ENCODE peak calls at places on chromosomes 1 and 21, in seven cellular contexts. T, B, H, X, K, A and O are unnamed samples.

GRCh38 chr1:168991667-168992475 is 114.6 kb upstream of the ATP1B1 start:
- DNase-seq in T (peak; percentile 26), B (no peak), H (no peak), X (no peak), K (no peak), A (no peak), O (no peak)

GRCh38 chr1:168465942-168466702 is 77.7 kb downstream of the XCL2 start:
- DNase-seq in T (peak; percentile 88), B (peak; percentile 63), H (no peak), X (no peak), K (peak; percentile 36), A (peak; percentile 25), O (no peak)

GRCh38 chr21:42806489-42807140 is 72.7 kb downstream of the WDR4 start:
- DNase-seq in T (no peak), B (no peak), H (no peak), X (no peak), K (no peak), A (no peak), O (no peak)

GRCh38 chr1:51519857-51520699 is 1.0 kb upstream of the EPS15 start:
- DNase-seq in T (no peak), B (peak; percentile 59), H (no peak), X (no peak), K (no peak), A (no peak), O (no peak)

GRCh38 chr1:226312065-226312464 is 3.1 kb upstream of the LIN9 start:
- DNase-seq in T (no peak), B (no peak), H (no peak), X (no peak), K (no peak), A (no peak), O (no peak)

GRCh38 chr1:160550572-160551034 is 27.5 kb upstream of the SLAMF6 start:
- DNase-seq in T (no peak), B (peak; percentile 35), H (no peak), X (peak; percentile 17), K (no peak), A (no peak), O (no peak)

GRCh38 chr21:43645414-43645891 is 13.8 kb downstream of the HSF2BP start:
- DNase-seq in T (no peak), B (peak; percentile 16), H (no peak), X (no peak), K (peak; percentile 58), A (no peak), O (peak; percentile 37)

GRCh38 chr1:50179639-50180038 is 70.9 kb downstream of the ELAVL4 start:
- DNase-seq in T (no peak), B (no peak), H (no peak), X (no peak), K (no peak), A (no peak), O (no peak)

GRCh38 chr1:66207484-66207883 is 326.5 kb upstream of the SGIP1 start:
- DNase-seq in T (no peak), B (no peak), H (no peak), X (no peak), K (no peak), A (no peak), O (no peak)

GRCh38 chr1:160781914-160782689 is 13.9 kb upstream of the LY9 start:
- DNase-seq in T (peak; percentile 88), B (no peak), H (peak; percentile 41), X (no peak), K (no peak), A (no peak), O (no peak)

GRCh38 chr1:36257375-36257767 is 33.1 kb downstream of the THRAP3 start:
- DNase-seq in T (no peak), B (peak; percentile 47), H (peak; percentile 21), X (no peak), K (peak; percentile 27), A (no peak), O (no peak)

GRCh38 chr1:156485984-156486383 is 14.6 kb downstream of the MEF2D start:
- DNase-seq in T (no peak), B (no peak), H (no peak), X (no peak), K (no peak), A (no peak), O (no peak)

GRCh38 chr1:164619006-164619784 is 60.2 kb downstream of the PBX1 start:
- DNase-seq in T (no peak), B (no peak), H (no peak), X (no peak), K (no peak), A (no peak), O (no peak)

GRCh38 chr1:115522386-115522785 is 119.4 kb upstream of the VANGL1 start:
- DNase-seq in T (no peak), B (no peak), H (no peak), X (no peak), K (no peak), A (no peak), O (no peak)

GRCh38 chr21:44461005-44461404 is 5.7 kb downstream of the LRRC3 start:
- DNase-seq in T (no peak), B (no peak), H (no peak), X (no peak), K (no peak), A (peak; percentile 21), O (no peak)

GRCh38 chr21:38910390-38911008 is 104.8 kb downstream of the ETS2 start:
- DNase-seq in T (no peak), B (no peak), H (no peak), X (no peak), K (no peak), A (peak; percentile 38), O (no peak)

GRCh38 chr21:42548687-42549406 is 35.2 kb downstream of the SLC37A1 start:
- DNase-seq in T (no peak), B (no peak), H (no peak), X (no peak), K (no peak), A (no peak), O (no peak)

GRCh38 chr1:63784489-63785390 is 10.9 kb downstream of the ROR1 start:
- DNase-seq in T (no peak), B (no peak), H (no peak), X (no peak), K (no peak), A (no peak), O (no peak)

DNA sequence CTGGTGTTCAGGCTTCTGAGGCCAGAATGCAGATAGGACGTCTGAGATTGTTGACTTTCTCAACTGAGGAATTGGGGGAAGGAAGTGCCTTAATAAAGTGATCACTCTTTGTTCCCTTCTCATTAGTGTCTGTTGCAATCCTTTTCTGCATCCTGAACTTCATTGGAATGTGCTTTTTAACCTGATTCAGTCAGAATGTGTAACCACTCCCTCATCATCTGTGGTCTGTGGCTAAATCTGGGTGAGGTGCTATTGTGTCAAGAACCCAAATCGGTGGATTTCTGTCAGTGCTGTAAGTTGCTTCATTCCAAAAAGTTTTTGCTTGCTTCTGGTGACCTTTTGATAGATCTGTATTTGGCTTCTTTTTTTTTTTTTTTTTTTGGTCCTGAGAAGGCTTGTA is 38.2 kb downstream of the ARID1A start:
- DNase-seq in T (no peak), B (no peak), H (no peak), X (no peak), K (no peak), A (no peak), O (no peak)
- TF ChIP-seq TAF1 in T (no peak), B (no peak), H (no peak), X (no peak), K (no peak), A (no peak), O (no peak)

GRCh38 chr1:37472281-37472680 is 2.1 kb upstream of the ZC3H12A start:
- DNase-seq in T (no peak), B (no peak), H (no peak), X (no peak), K (no peak), A (no peak), O (no peak)

GRCh38 chr1:37474051-37474696 is at the start of gene ZC3H12A:
- DNase-seq in T (peak; percentile 57), B (peak; percentile 99), H (peak; percentile 95), X (peak; percentile 70), K (peak; percentile 78), A (peak; percentile 98), O (peak; percentile 97)

GRCh38 chr1:37472994-37473393 is 1.4 kb upstream of the ZC3H12A start:
- DNase-seq in T (no peak), B (no peak), H (no peak), X (no peak), K (no peak), A (no peak), O (no peak)

GRCh38 chr1:37473431-37474050 is 839 bp upstream of the ZC3H12A start:
- DNase-seq in T (no peak), B (no peak), H (no peak), X (no peak), K (no peak), A (peak; percentile 62), O (no peak)

DNA sequence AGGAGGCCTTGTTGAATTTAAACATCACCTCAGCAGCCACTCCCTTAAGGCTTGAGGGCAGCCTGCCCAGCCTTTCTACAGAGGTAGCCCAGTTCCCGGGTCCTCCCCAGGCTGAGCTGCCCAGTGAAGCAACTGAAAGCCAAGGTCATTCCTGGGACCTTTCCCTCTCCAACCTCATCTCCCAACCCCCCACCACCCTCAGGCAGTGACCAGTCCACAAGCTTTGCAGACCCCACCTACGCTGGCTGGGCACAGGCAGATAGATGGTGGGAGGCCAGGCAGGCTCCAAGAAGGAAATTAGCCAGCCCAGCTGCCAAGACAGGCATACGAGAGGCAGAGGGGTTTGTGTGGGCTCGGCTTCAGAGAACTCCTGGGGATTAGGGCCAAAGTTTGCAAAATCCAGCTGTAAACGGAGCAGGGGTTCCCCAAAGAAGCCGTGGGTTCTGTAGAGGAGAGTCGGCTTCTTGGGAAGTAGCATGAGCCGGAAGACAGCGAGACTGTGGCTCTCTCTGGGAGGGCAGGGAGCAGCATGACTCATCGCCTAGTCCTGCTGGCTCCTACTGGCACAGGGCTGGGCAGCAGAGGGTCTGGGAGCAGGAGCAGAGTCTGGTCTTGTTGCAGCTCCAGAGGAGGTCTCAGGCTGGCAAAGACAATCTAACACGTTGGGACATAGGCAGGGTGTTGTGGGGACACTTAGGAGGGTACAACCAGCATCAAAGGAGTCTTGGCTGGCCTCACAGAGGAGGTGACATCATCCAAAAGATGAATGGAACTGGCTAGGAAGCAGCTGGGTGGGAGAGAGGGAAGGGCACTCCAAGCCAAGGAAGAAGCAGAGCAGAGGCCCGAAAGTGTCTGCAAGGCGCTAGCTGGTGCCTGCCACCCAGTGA is 2.8 kb upstream of the ZC3H12A start:
- DNase-seq in T (no peak), B (no peak), H (no peak), X (no peak), K (peak; percentile 58), A (peak; percentile 80), O (no peak)
- TF ChIP-seq POLR2AphosphoS5 in T (no peak), B (no peak), H (no peak), X (no peak), K (no peak), A (peak; percentile 49), O (no peak)

DNA sequence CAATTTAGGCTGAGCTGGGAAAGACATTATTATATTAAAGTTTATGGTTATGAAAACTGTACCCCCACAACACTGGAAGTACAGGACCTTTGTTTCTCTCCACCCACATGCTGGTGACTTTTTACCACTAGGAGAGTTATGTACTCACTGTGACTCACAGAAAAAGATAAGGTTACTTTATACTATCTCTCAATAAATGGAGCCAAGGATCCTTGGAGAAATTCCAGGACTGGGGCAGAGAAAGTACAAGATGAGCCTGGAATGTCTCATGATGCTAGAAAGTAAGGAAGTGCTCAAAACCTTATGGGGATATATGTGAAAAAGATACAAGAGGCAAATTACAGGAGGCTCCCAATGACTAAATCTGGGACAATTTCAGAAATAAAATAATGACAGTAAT is 63.9 kb upstream of the C1orf105 start:
- DNase-seq in T (no peak), B (no peak), H (no peak), X (no peak), K (no peak), A (no peak), O (no peak)
- TF ChIP-seq TAF1 in T (no peak), B (no peak), H (no peak), X (no peak), K (no peak), A (no peak), O (no peak)

GRCh38 chr1:107788189-107788588 is 176.8 kb downstream of the VAV3 start:
- DNase-seq in T (no peak), B (no peak), H (no peak), X (no peak), K (no peak), A (no peak), O (no peak)
- TF ChIP-seq POLR2AphosphoS5 in T (no peak), B (no peak), H (no peak), X (no peak), K (no peak), A (no peak), O (no peak)